ENCODE peak calls at places on chromosomes 3 and 15, in nine cellular contexts. X is uterus, F is tibial nerve, L is breast epithelium, J is endothelial cell of umbilical vein, B is heart left ventricle, K is Peyer's patch, I is transverse colon, E is adrenal gland. U is an unnamed sample.

GRCh38 chr3:30426319-30426993 is 179.9 kb upstream of the TGFBR2 start:
- DNase-seq in E (peak), I (peak), B (peak), J (no peak), F (peak), K (no peak), L (peak), X (peak), U (peak)

GRCh38 chr15:69881760-69882159 is 216.0 kb downstream of the TLE3 start:
- DNase-seq in F (no peak), X (no peak), I (no peak), J (no peak), K (no peak), L (no peak), B (no peak), E (no peak), U (no peak)

GRCh38 chr15:76196949-76197315 is 114.3 kb downstream of the ETFA start:
- DNase-seq in J (no peak), K (no peak), X (no peak), I (peak), F (no peak), E (peak), B (no peak), L (peak), U (no peak)

GRCh38 chr3:191329654-191330308 is 545 bp downstream of the UTS2B start:
- DNase-seq in L (peak), K (peak), E (peak), B (peak), F (no peak), X (peak), J (peak), I (peak), U (peak)

GRCh38 chr3:19436746-19437145 is 288.4 kb downstream of the KCNH8 start:
- DNase-seq in L (no peak), E (no peak), K (no peak), I (no peak), B (no peak), J (no peak), F (no peak), X (no peak), U (no peak)

GRCh38 chr3:136617123-136617700 is 135.0 kb downstream of the STAG1 start:
- DNase-seq in L (no peak), J (no peak), E (no peak), X (no peak), K (no peak), B (no peak), I (no peak), F (no peak), U (no peak)

GRCh38 chr3:140023616-140024530 is 88.9 kb downstream of the CLSTN2 start:
- DNase-seq in J (no peak), L (no peak), X (no peak), F (no peak), E (no peak), I (peak), K (no peak), B (no peak), U (peak)

GRCh38 chr3:125104639-125105038 is 48.8 kb upstream of the HEG1 start:
- DNase-seq in I (no peak), F (no peak), K (no peak), X (no peak), L (no peak), E (no peak), J (no peak), B (no peak), U (no peak)

GRCh38 chr3:54830658-54831057 is 97.2 kb downstream of the LRTM1 start:
- DNase-seq in E (no peak), J (no peak), X (no peak), B (no peak), L (no peak), I (no peak), F (no peak), K (no peak), U (no peak)

GRCh38 chr15:51649659-51650521 is 27.3 kb upstream of the DMXL2 start:
- DNase-seq in L (no peak), B (no peak), J (peak), E (no peak), F (peak), K (no peak), I (peak), X (peak), U (peak)

GRCh38 chr15:39495871-39496459 is 84.9 kb upstream of the THBS1 start:
- DNase-seq in F (no peak), B (no peak), J (no peak), I (no peak), L (no peak), X (no peak), K (no peak), E (no peak), U (no peak)

GRCh38 chr3:66404903-66405700 is 95.7 kb downstream of the LRIG1 start:
- DNase-seq in B (no peak), I (no peak), X (no peak), E (no peak), L (no peak), J (no peak), K (peak), F (no peak), U (no peak)
- H3K4me3 ChIP-seq in B (no peak), I (no peak), X (no peak), E (no peak), L (no peak), J (no peak), K (no peak), F (no peak), U (no peak)

GRCh38 chr15:26051771-26052685 is 188.9 kb upstream of the ATP10A start:
- DNase-seq in K (no peak), F (peak), J (no peak), E (no peak), I (peak), L (no peak), B (no peak), X (peak), U (no peak)
- TF ChIP-seq POLR2A in K (no peak), F (no peak), J (no peak), E (no peak), I (no peak), L (no peak), B (no peak), X (no peak), U (no peak)

DNA sequence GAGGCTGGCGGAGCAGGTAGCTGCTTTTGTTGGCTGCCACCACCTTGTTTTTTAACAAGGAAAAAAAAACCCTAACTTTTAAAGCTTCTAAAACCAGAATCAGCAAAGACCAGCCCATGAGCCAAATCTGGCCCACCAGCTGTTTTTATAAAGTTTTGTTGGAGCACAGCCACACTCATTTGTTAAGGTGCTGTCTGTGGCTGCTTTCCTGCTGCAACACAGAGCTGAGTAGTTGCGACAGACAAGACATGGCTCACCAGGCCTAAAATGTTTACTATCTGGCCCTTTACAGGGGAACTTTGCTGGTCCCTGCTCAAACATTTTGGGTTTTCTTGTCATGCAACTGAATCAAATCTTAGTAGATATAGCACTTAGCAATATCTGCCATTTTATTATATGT is 18.9 kb downstream of the EFCAB12 start:
- DNase-seq in I (no peak), K (no peak), L (no peak), J (peak), B (no peak), E (peak), F (no peak), X (no peak), U (no peak)
- H3K4me3 ChIP-seq in I (no peak), K (no peak), L (no peak), J (no peak), B (no peak), E (no peak), F (no peak), X (no peak), U (no peak)

GRCh38 chr3:39410893-39411292 is 4.4 kb downstream of the RPSA start:
- DNase-seq in L (no peak), K (no peak), F (no peak), B (no peak), J (no peak), X (no peak), I (no peak), E (no peak), U (no peak)
- TF ChIP-seq POLR2A in L (no peak), K (no peak), F (no peak), B (no peak), J (no peak), X (no peak), I (no peak), E (no peak), U (no peak)

DNA sequence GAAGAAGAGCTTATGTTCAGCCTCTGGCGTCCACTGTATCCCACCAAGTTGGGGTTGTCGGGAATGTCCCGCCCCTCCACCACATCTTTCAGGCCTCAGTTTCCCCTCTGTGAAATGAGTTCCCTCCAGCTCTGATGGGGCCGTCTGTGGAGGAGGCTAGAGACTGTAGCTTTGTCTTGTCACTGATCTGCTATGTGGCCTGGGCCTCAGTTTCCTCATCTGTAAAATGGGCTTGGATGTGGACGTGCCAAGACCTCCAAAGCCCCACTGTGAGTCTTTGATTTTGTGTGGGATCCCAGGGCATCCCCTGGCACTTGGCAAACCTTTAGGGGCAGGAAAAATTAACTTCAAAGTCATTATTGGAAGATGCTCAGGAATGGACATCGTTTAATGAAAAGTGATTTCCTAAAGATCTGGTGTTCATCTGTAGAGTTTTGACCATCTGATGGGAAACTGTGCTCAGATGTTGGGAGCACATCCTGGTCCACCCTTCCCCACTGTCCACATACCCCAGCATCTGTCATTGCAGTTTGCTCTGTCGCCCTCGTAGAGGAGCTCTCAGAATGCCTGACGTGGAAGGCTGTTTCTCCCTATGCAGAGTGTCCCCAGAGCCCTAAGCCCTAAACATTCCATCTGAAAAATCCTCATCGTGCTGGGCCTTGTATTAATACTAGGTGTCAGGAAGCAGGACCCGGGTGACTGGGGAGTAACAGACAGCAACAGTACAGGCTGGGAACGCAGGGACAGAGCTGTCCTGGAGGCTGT is 28.5 kb downstream of the SLC6A6 start:
- DNase-seq in L (no peak), K (no peak), B (no peak), I (no peak), J (no peak), X (no peak), F (no peak), E (no peak), U (no peak)
- H3K4me3 ChIP-seq in L (no peak), K (no peak), B (no peak), I (no peak), J (no peak), X (no peak), F (no peak), E (no peak), U (no peak)

GRCh38 chr15:64162869-64163661 is at the start of gene PPIB:
- DNase-seq in J (peak), K (peak), B (peak), X (peak), E (peak), I (peak), L (peak), F (peak), U (peak)
- TF ChIP-seq POLR2A in J (peak), K (peak), B (peak), X (peak), E (peak), I (peak), L (peak), F (peak), U (peak)

DNA sequence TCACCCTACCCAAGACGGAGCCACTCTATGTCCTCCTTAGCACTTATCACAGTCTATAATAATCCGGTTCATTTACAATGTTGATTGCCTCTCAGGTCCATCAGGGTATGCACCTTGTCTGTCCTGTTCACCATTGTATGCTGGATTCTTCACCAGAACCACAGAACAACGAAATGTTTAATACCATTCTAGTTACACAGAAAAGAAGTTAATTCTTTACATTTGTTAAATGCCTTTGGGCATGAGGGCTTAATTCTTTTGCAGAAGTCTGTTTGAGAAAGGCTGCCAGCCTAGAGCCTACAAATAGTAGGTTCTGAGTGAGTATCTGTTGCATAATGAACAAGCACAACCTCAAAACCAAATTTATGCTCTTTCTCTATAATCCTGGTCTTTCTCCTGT is 22.6 kb downstream of the TTC23 start:
- DNase-seq in E (no peak), F (no peak), X (no peak), J (no peak), B (no peak), L (no peak), K (no peak), I (no peak), U (no peak)
- H3K4me3 ChIP-seq in E (no peak), F (no peak), X (no peak), J (no peak), B (no peak), L (no peak), K (no peak), I (no peak), U (no peak)